ENCODE peak calls at places on chromosomes 4 and X, in nine cellular contexts. One of them, this sample, is unnamed.

GRCh38 chrX:39626749-39627148 is 471.0 kb downstream of the BCOR start:
- DNase-seq in LNCaP clone FGC: no peak
- DNase-seq in GM12865: no peak
- DNase-seq in pancreas: no peak
- DNase-seq in kidney: no peak
- DNase-seq in body of pancreas: no peak
- DNase-seq in PC-3: no peak
- DNase-seq in suprapubic skin: no peak
- DNase-seq in right lobe of liver: no peak
- DNase-seq in this sample: no peak

GRCh38 chr4:82785248-82786003 is 13.2 kb downstream of the SCD5 start:
- DNase-seq in LNCaP clone FGC: no peak
- DNase-seq in GM12865: no peak
- DNase-seq in pancreas: no peak
- DNase-seq in kidney: no peak
- DNase-seq in body of pancreas: no peak
- DNase-seq in PC-3: peak
- DNase-seq in suprapubic skin: no peak
- DNase-seq in right lobe of liver: no peak
- DNase-seq in this sample: no peak

GRCh38 chrX:154384284-154384892 is 5.3 kb downstream of the EMD start:
- DNase-seq in LNCaP clone FGC: no peak
- DNase-seq in GM12865: no peak
- DNase-seq in pancreas: no peak
- DNase-seq in kidney: peak
- DNase-seq in body of pancreas: peak
- DNase-seq in PC-3: no peak
- DNase-seq in suprapubic skin: peak
- DNase-seq in right lobe of liver: no peak
- DNase-seq in this sample: no peak

GRCh38 chr4:101291198-101291597 is 56.1 kb downstream of the PPP3CA start:
- DNase-seq in LNCaP clone FGC: no peak
- DNase-seq in GM12865: no peak
- DNase-seq in pancreas: no peak
- DNase-seq in kidney: no peak
- DNase-seq in body of pancreas: no peak
- DNase-seq in PC-3: no peak
- DNase-seq in suprapubic skin: no peak
- DNase-seq in right lobe of liver: no peak
- DNase-seq in this sample: no peak

GRCh38 chrX:150680974-150681373 is 12.2 kb upstream of the MTMR1 start:
- DNase-seq in LNCaP clone FGC: no peak
- DNase-seq in GM12865: no peak
- DNase-seq in pancreas: no peak
- DNase-seq in kidney: no peak
- DNase-seq in body of pancreas: peak
- DNase-seq in PC-3: peak
- DNase-seq in suprapubic skin: no peak
- DNase-seq in right lobe of liver: no peak
- DNase-seq in this sample: no peak

GRCh38 chr4:72942565-72942964 is 127.0 kb downstream of the COX18 start:
- DNase-seq in LNCaP clone FGC: no peak
- DNase-seq in GM12865: no peak
- DNase-seq in pancreas: no peak
- DNase-seq in kidney: no peak
- DNase-seq in body of pancreas: no peak
- DNase-seq in PC-3: no peak
- DNase-seq in suprapubic skin: no peak
- DNase-seq in right lobe of liver: no peak
- DNase-seq in this sample: no peak

GRCh38 chr4:75003979-75004378 is 71.1 kb downstream of the PARM1 start:
- DNase-seq in LNCaP clone FGC: no peak
- DNase-seq in GM12865: no peak
- DNase-seq in pancreas: no peak
- DNase-seq in kidney: no peak
- DNase-seq in body of pancreas: no peak
- DNase-seq in PC-3: no peak
- DNase-seq in suprapubic skin: no peak
- DNase-seq in right lobe of liver: no peak
- DNase-seq in this sample: no peak

GRCh38 chr4:65943076-65943475 is 272.8 kb upstream of the EPHA5 start:
- DNase-seq in LNCaP clone FGC: peak
- DNase-seq in GM12865: no peak
- DNase-seq in pancreas: no peak
- DNase-seq in kidney: no peak
- DNase-seq in body of pancreas: no peak
- DNase-seq in PC-3: peak
- DNase-seq in suprapubic skin: no peak
- DNase-seq in right lobe of liver: no peak
- DNase-seq in this sample: no peak

GRCh38 chr4:152778656-152779512 is 646 bp downstream of the TIGD4 start:
- DNase-seq in LNCaP clone FGC: no peak
- DNase-seq in GM12865: peak
- DNase-seq in pancreas: peak
- DNase-seq in kidney: peak
- DNase-seq in body of pancreas: peak
- DNase-seq in PC-3: peak
- DNase-seq in suprapubic skin: no peak
- DNase-seq in right lobe of liver: no peak
- DNase-seq in this sample: no peak

GRCh38 chrX:123562342-123563146 is 170.3 kb downstream of the THOC2 start:
- DNase-seq in LNCaP clone FGC: no peak
- DNase-seq in GM12865: no peak
- DNase-seq in pancreas: no peak
- DNase-seq in kidney: peak
- DNase-seq in body of pancreas: no peak
- DNase-seq in PC-3: no peak
- DNase-seq in suprapubic skin: no peak
- DNase-seq in right lobe of liver: no peak
- DNase-seq in this sample: no peak

GRCh38 chr4:105871997-105872396 is 23.3 kb upstream of the NPNT start:
- DNase-seq in LNCaP clone FGC: no peak
- DNase-seq in GM12865: no peak
- DNase-seq in pancreas: no peak
- DNase-seq in kidney: no peak
- DNase-seq in body of pancreas: no peak
- DNase-seq in PC-3: no peak
- DNase-seq in suprapubic skin: no peak
- DNase-seq in right lobe of liver: no peak
- DNase-seq in this sample: no peak

GRCh38 chr4:4254666-4255065 is 6.6 kb upstream of the TMEM128 start:
- DNase-seq in LNCaP clone FGC: no peak
- DNase-seq in GM12865: no peak
- DNase-seq in pancreas: no peak
- DNase-seq in kidney: no peak
- DNase-seq in body of pancreas: no peak
- DNase-seq in PC-3: no peak
- DNase-seq in suprapubic skin: no peak
- DNase-seq in right lobe of liver: peak
- DNase-seq in this sample: no peak

GRCh38 chr4:70836081-70836480 is 3.6 kb downstream of the GRSF1 start:
- DNase-seq in LNCaP clone FGC: no peak
- DNase-seq in GM12865: no peak
- DNase-seq in pancreas: no peak
- DNase-seq in kidney: no peak
- DNase-seq in body of pancreas: no peak
- DNase-seq in PC-3: no peak
- DNase-seq in suprapubic skin: no peak
- DNase-seq in right lobe of liver: no peak
- DNase-seq in this sample: no peak

GRCh38 chr4:170089274-170089742 is 448 bp downstream of the AADAT start:
- DNase-seq in LNCaP clone FGC: no peak
- DNase-seq in GM12865: no peak
- DNase-seq in pancreas: peak
- DNase-seq in kidney: no peak
- DNase-seq in body of pancreas: peak
- DNase-seq in PC-3: peak
- DNase-seq in suprapubic skin: no peak
- DNase-seq in right lobe of liver: no peak
- DNase-seq in this sample: no peak

GRCh38 chrX:96181571-96181970 is 503.1 kb upstream of the DIAPH2 start:
- DNase-seq in LNCaP clone FGC: no peak
- DNase-seq in GM12865: no peak
- DNase-seq in pancreas: no peak
- DNase-seq in kidney: no peak
- DNase-seq in body of pancreas: no peak
- DNase-seq in PC-3: no peak
- DNase-seq in suprapubic skin: no peak
- DNase-seq in right lobe of liver: no peak
- DNase-seq in this sample: no peak

GRCh38 chr4:14084598-14084997 is 457.1 kb upstream of the BOD1L1 start:
- DNase-seq in LNCaP clone FGC: no peak
- DNase-seq in GM12865: no peak
- DNase-seq in pancreas: no peak
- DNase-seq in kidney: no peak
- DNase-seq in body of pancreas: no peak
- DNase-seq in PC-3: no peak
- DNase-seq in suprapubic skin: no peak
- DNase-seq in right lobe of liver: no peak
- DNase-seq in this sample: no peak

GRCh38 chrX:55132416-55132815 is 43.6 kb downstream of the PAGE2 start:
- DNase-seq in LNCaP clone FGC: no peak
- DNase-seq in GM12865: no peak
- DNase-seq in pancreas: no peak
- DNase-seq in kidney: no peak
- DNase-seq in body of pancreas: no peak
- DNase-seq in PC-3: no peak
- DNase-seq in suprapubic skin: no peak
- DNase-seq in right lobe of liver: no peak
- DNase-seq in this sample: no peak

GRCh38 chrX:55135171-55135570 is 46.4 kb downstream of the PAGE2 start:
- DNase-seq in LNCaP clone FGC: no peak
- DNase-seq in GM12865: peak
- DNase-seq in pancreas: no peak
- DNase-seq in kidney: no peak
- DNase-seq in body of pancreas: peak
- DNase-seq in PC-3: peak
- DNase-seq in suprapubic skin: no peak
- DNase-seq in right lobe of liver: peak
- DNase-seq in this sample: peak
- TF ChIP-seq CTCF in LNCaP clone FGC: peak
- TF ChIP-seq CTCF in GM12865: no peak
- TF ChIP-seq CTCF in pancreas: peak
- TF ChIP-seq CTCF in kidney: peak
- TF ChIP-seq CTCF in body of pancreas: peak
- TF ChIP-seq CTCF in PC-3: peak
- TF ChIP-seq CTCF in suprapubic skin: no peak
- TF ChIP-seq CTCF in right lobe of liver: peak
- TF ChIP-seq CTCF in this sample: no peak

GRCh38 chr4:181874582-181874981 is 368.6 kb upstream of the TENM3 start:
- DNase-seq in LNCaP clone FGC: no peak
- DNase-seq in GM12865: no peak
- DNase-seq in pancreas: no peak
- DNase-seq in kidney: no peak
- DNase-seq in body of pancreas: no peak
- DNase-seq in PC-3: no peak
- DNase-seq in suprapubic skin: no peak
- DNase-seq in right lobe of liver: no peak
- DNase-seq in this sample: no peak
- TF ChIP-seq CTCF in LNCaP clone FGC: no peak
- TF ChIP-seq CTCF in GM12865: no peak
- TF ChIP-seq CTCF in pancreas: no peak
- TF ChIP-seq CTCF in kidney: no peak
- TF ChIP-seq CTCF in body of pancreas: no peak
- TF ChIP-seq CTCF in PC-3: no peak
- TF ChIP-seq CTCF in suprapubic skin: no peak
- TF ChIP-seq CTCF in right lobe of liver: no peak
- TF ChIP-seq CTCF in this sample: no peak

GRCh38 chr4:158411180-158411721 is 110.4 kb upstream of the RXFP1 start:
- DNase-seq in LNCaP clone FGC: peak
- DNase-seq in GM12865: no peak
- DNase-seq in pancreas: no peak
- DNase-seq in kidney: no peak
- DNase-seq in body of pancreas: peak
- DNase-seq in PC-3: no peak
- DNase-seq in suprapubic skin: no peak
- DNase-seq in right lobe of liver: no peak
- DNase-seq in this sample: no peak

DNA sequence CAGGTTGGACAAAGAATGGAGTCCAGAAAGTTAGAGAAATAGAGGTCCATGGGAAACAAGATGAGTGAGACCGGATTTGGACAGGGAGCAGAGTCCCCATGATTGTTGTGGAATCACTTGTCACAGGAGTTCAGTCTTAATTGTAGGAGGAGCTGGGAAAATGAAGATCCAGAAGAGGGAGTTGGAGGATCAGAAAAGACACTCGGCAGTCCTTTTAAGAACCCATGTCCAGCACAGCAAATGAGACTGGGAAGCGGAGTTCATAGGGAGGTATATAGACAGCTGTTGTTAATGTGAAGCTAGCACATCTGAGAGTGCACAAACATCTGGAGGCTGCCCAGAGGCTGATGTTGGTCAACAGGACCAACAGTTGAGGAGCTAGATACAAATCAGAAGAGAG is 111.4 kb upstream of the RXFP1 start:
- DNase-seq in LNCaP clone FGC: peak
- DNase-seq in GM12865: no peak
- DNase-seq in pancreas: no peak
- DNase-seq in kidney: no peak
- DNase-seq in body of pancreas: no peak
- DNase-seq in PC-3: peak
- DNase-seq in suprapubic skin: no peak
- DNase-seq in right lobe of liver: no peak
- DNase-seq in this sample: no peak
- TF ChIP-seq CTCF in LNCaP clone FGC: peak
- TF ChIP-seq CTCF in GM12865: no peak
- TF ChIP-seq CTCF in pancreas: no peak
- TF ChIP-seq CTCF in kidney: no peak
- TF ChIP-seq CTCF in body of pancreas: no peak
- TF ChIP-seq CTCF in PC-3: peak
- TF ChIP-seq CTCF in suprapubic skin: no peak
- TF ChIP-seq CTCF in right lobe of liver: no peak
- TF ChIP-seq CTCF in this sample: no peak

GRCh38 chrX:41144873-41145272 is 59.6 kb downstream of the USP9X start:
- DNase-seq in LNCaP clone FGC: no peak
- DNase-seq in GM12865: no peak
- DNase-seq in pancreas: no peak
- DNase-seq in kidney: no peak
- DNase-seq in body of pancreas: no peak
- DNase-seq in PC-3: no peak
- DNase-seq in suprapubic skin: no peak
- DNase-seq in right lobe of liver: no peak
- DNase-seq in this sample: no peak

GRCh38 chrX:41150043-41150442 is 64.8 kb downstream of the USP9X start:
- DNase-seq in LNCaP clone FGC: no peak
- DNase-seq in GM12865: no peak
- DNase-seq in pancreas: no peak
- DNase-seq in kidney: no peak
- DNase-seq in body of pancreas: no peak
- DNase-seq in PC-3: no peak
- DNase-seq in suprapubic skin: no peak
- DNase-seq in right lobe of liver: no peak
- DNase-seq in this sample: no peak

GRCh38 chrX:41142130-41142529 is 56.9 kb downstream of the USP9X start:
- DNase-seq in LNCaP clone FGC: no peak
- DNase-seq in GM12865: no peak
- DNase-seq in pancreas: no peak
- DNase-seq in kidney: no peak
- DNase-seq in body of pancreas: no peak
- DNase-seq in PC-3: no peak
- DNase-seq in suprapubic skin: no peak
- DNase-seq in right lobe of liver: no peak
- DNase-seq in this sample: no peak

GRCh38 chrX:41148553-41148952 is 63.3 kb downstream of the USP9X start:
- DNase-seq in LNCaP clone FGC: no peak
- DNase-seq in GM12865: no peak
- DNase-seq in pancreas: no peak
- DNase-seq in kidney: no peak
- DNase-seq in body of pancreas: no peak
- DNase-seq in PC-3: peak
- DNase-seq in suprapubic skin: no peak
- DNase-seq in right lobe of liver: no peak
- DNase-seq in this sample: no peak

GRCh38 chrX:41145920-41146608 is 60.8 kb downstream of the USP9X start:
- DNase-seq in LNCaP clone FGC: no peak
- DNase-seq in GM12865: no peak
- DNase-seq in pancreas: no peak
- DNase-seq in kidney: no peak
- DNase-seq in body of pancreas: no peak
- DNase-seq in PC-3: peak
- DNase-seq in suprapubic skin: no peak
- DNase-seq in right lobe of liver: no peak
- DNase-seq in this sample: no peak
- TF ChIP-seq CTCF in LNCaP clone FGC: no peak
- TF ChIP-seq CTCF in GM12865: no peak
- TF ChIP-seq CTCF in pancreas: no peak
- TF ChIP-seq CTCF in kidney: no peak
- TF ChIP-seq CTCF in body of pancreas: no peak
- TF ChIP-seq CTCF in PC-3: no peak
- TF ChIP-seq CTCF in suprapubic skin: no peak
- TF ChIP-seq CTCF in right lobe of liver: no peak
- TF ChIP-seq CTCF in this sample: no peak